ENCODE peak calls at places on chromosomes 16 and 17, in eight cellular contexts. L is A172; M is pancreas; X is retina; S is hypothalamus; O is naive thymus-derived CD8-positive, alpha-beta T cell; V is glutamatergic neuron; P is AG04449. W is an unnamed sample.

GRCh38 chr17:30031214-30031869 is 85.3 kb upstream of the NSRP1 start:
- DNase-seq in L (no peak), M (no peak), X (no peak), S (no peak), O (no peak), V (no peak), P (no peak), W (no peak)

GRCh38 chr16:51155901-51156810 is 5.1 kb upstream of the SALL1 start:
- DNase-seq in L (peak; percentile 50), M (no peak), X (peak; percentile 72), S (no peak), O (no peak), V (no peak), P (no peak), W (no peak)

GRCh38 chr16:55330726-55331647 is 7.0 kb downstream of the IRX6 start:
- DNase-seq in L (no peak), M (no peak), X (peak; percentile 79), S (no peak), O (no peak), V (peak; percentile 32), P (no peak), W (no peak)

GRCh38 chr17:50105811-50106210 is 10.7 kb downstream of the PDK2 start:
- DNase-seq in L (no peak), M (no peak), X (no peak), S (no peak), O (no peak), V (no peak), P (no peak), W (no peak)

GRCh38 chr17:83186226-83186625 is 106.8 kb downstream of the METRNL start:
- DNase-seq in L (no peak), M (peak; percentile 6), X (no peak), S (no peak), O (no peak), V (no peak), P (no peak), W (no peak)

GRCh38 chr17:78678711-78679110 is 101.5 kb upstream of the DNAH17 start:
- DNase-seq in L (no peak), M (no peak), X (no peak), S (no peak), O (no peak), V (no peak), P (no peak), W (no peak)

GRCh38 chr16:20611975-20612471 is 35.9 kb upstream of the ACSM2B start:
- DNase-seq in L (no peak), M (peak; percentile 88), X (no peak), S (no peak), O (no peak), V (no peak), P (no peak), W (no peak)

GRCh38 chr17:5043524-5043923 is 8.3 kb upstream of the SLC52A1 start:
- DNase-seq in L (no peak), M (no peak), X (no peak), S (no peak), O (no peak), V (no peak), P (no peak), W (no peak)

GRCh38 chr17:21215935-21216334 is 2.0 kb upstream of the TMEM11 start:
- DNase-seq in L (no peak), M (no peak), X (no peak), S (no peak), O (no peak), V (no peak), P (no peak), W (no peak)

GRCh38 chr17:13407381-13407780 is 194.3 kb downstream of the HS3ST3A1 start:
- DNase-seq in L (no peak), M (no peak), X (no peak), S (no peak), O (no peak), V (no peak), P (no peak), W (no peak)

GRCh38 chr16:23556881-23557778 is at the start of the genes EARS2 and UBFD1:
- DNase-seq in L (peak; percentile 99), M (peak; percentile 99), X (peak; percentile 100), S (peak; percentile 95), O (peak; percentile 86), V (peak; percentile 99), P (peak; percentile 93), W (peak; percentile 93)

GRCh38 chr17:36614974-36615373 is 13.6 kb downstream of the MRM1 start:
- DNase-seq in L (no peak), M (no peak), X (no peak), S (no peak), O (no peak), V (no peak), P (no peak), W (no peak)